ENCODE peak calls at places on chromosomes 6 and 20, in five cellular contexts. One of them, this sample, is unnamed.

GRCh38 chr20:23397961-23398360 is 23.3 kb downstream of the NAPB start:
- DNase-seq in K562: no peak
- DNase-seq in HepG2: no peak
- DNase-seq in GM12878: no peak
- DNase-seq in WTC11: no peak
- DNase-seq in this sample: no peak

GRCh38 chr20:36754656-36755222 is 8.8 kb upstream of the NDRG3 start:
- DNase-seq in K562: peak; percentile 67
- DNase-seq in HepG2: peak; percentile 84
- DNase-seq in GM12878: no peak
- DNase-seq in WTC11: peak; percentile 54
- DNase-seq in this sample: peak; percentile 76

GRCh38 chr20:35954907-35955251 is 577 bp upstream of the SCAND1 start:
- DNase-seq in K562: no peak
- DNase-seq in HepG2: peak; percentile 58
- DNase-seq in GM12878: no peak
- DNase-seq in WTC11: no peak
- DNase-seq in this sample: no peak

GRCh38 chr6:161486326-161486725 is 212.5 kb upstream of the AGPAT4 start:
- DNase-seq in K562: no peak
- DNase-seq in HepG2: no peak
- DNase-seq in GM12878: no peak
- DNase-seq in WTC11: no peak
- DNase-seq in this sample: peak; percentile 64

GRCh38 chr6:138509371-138509770 is 10.1 kb upstream of the NHSL1 start:
- DNase-seq in K562: peak; percentile 16
- DNase-seq in HepG2: peak; percentile 71
- DNase-seq in GM12878: no peak
- DNase-seq in WTC11: peak; percentile 43
- DNase-seq in this sample: peak; percentile 62

GRCh38 chr6:87105823-87106222 is 10.9 kb upstream of the CGA start:
- DNase-seq in K562: no peak
- DNase-seq in HepG2: no peak
- DNase-seq in GM12878: no peak
- DNase-seq in WTC11: no peak
- DNase-seq in this sample: no peak

GRCh38 chr6:107956586-107957164 is 1.3 kb downstream of the SEC63 start:
- DNase-seq in K562: no peak
- DNase-seq in HepG2: no peak
- DNase-seq in GM12878: no peak
- DNase-seq in WTC11: no peak
- DNase-seq in this sample: no peak

GRCh38 chr6:39128832-39129231 is 13.8 kb upstream of the SAYSD1 start:
- DNase-seq in K562: no peak
- DNase-seq in HepG2: no peak
- DNase-seq in GM12878: no peak
- DNase-seq in WTC11: no peak
- DNase-seq in this sample: no peak

GRCh38 chr6:24524801-24525200 is 30.0 kb downstream of the ALDH5A1 start:
- DNase-seq in K562: no peak
- DNase-seq in HepG2: peak; percentile 33
- DNase-seq in GM12878: no peak
- DNase-seq in WTC11: peak; percentile 19
- DNase-seq in this sample: peak; percentile 58

GRCh38 chr20:47181056-47181862 is 175.2 kb downstream of the ZMYND8 start:
- DNase-seq in K562: peak; percentile 66
- DNase-seq in HepG2: peak; percentile 92
- DNase-seq in GM12878: no peak
- DNase-seq in WTC11: peak; percentile 38
- DNase-seq in this sample: peak; percentile 92

GRCh38 chr6:145633981-145634627 is 101.2 kb downstream of the EPM2A start:
- DNase-seq in K562: peak; percentile 84
- DNase-seq in HepG2: peak; percentile 75
- DNase-seq in GM12878: peak; percentile 27
- DNase-seq in WTC11: peak; percentile 93
- DNase-seq in this sample: peak; percentile 36

GRCh38 chr6:153218184-153218792 is 87.2 kb upstream of the RGS17 start:
- DNase-seq in K562: no peak
- DNase-seq in HepG2: no peak
- DNase-seq in GM12878: no peak
- DNase-seq in WTC11: no peak
- DNase-seq in this sample: no peak

GRCh38 chr20:31663838-31664695 is 26.4 kb downstream of the COX4I2 start:
- DNase-seq in K562: no peak
- DNase-seq in HepG2: peak; percentile 97
- DNase-seq in GM12878: no peak
- DNase-seq in WTC11: no peak
- DNase-seq in this sample: no peak

GRCh38 chr20:48607544-48607865 is 220.3 kb downstream of the PREX1 start:
- DNase-seq in K562: no peak
- DNase-seq in HepG2: no peak
- DNase-seq in GM12878: no peak
- DNase-seq in WTC11: no peak
- DNase-seq in this sample: no peak

GRCh38 chr6:26187981-26188635 is 100.9 kb downstream of the HFE start:
- DNase-seq in K562: peak; percentile 54
- DNase-seq in HepG2: peak; percentile 76
- DNase-seq in GM12878: no peak
- DNase-seq in WTC11: no peak
- DNase-seq in this sample: no peak

GRCh38 chr6:111759836-111760785 is 113.1 kb downstream of the FYN start:
- DNase-seq in K562: no peak
- DNase-seq in HepG2: no peak
- DNase-seq in GM12878: no peak
- DNase-seq in WTC11: no peak
- DNase-seq in this sample: no peak

GRCh38 chr6:157840776-157841175 is 17.7 kb downstream of the SNX9 start:
- DNase-seq in K562: no peak
- DNase-seq in HepG2: no peak
- DNase-seq in GM12878: no peak
- DNase-seq in WTC11: no peak
- DNase-seq in this sample: peak; percentile 10

GRCh38 chr6:161292145-161292544 is 18.3 kb upstream of the AGPAT4 start:
- DNase-seq in K562: no peak
- DNase-seq in HepG2: no peak
- DNase-seq in GM12878: no peak
- DNase-seq in WTC11: peak; percentile 28
- DNase-seq in this sample: no peak

GRCh38 chr20:23415958-23416583 is 5.2 kb downstream of the NAPB start:
- DNase-seq in K562: no peak
- DNase-seq in HepG2: no peak
- DNase-seq in GM12878: no peak
- DNase-seq in WTC11: no peak
- DNase-seq in this sample: no peak

GRCh38 chr20:24746351-24746685 is 202.8 kb upstream of the CST7 start:
- DNase-seq in K562: no peak
- DNase-seq in HepG2: no peak
- DNase-seq in GM12878: no peak
- DNase-seq in WTC11: peak; percentile 22
- DNase-seq in this sample: peak; percentile 90

GRCh38 chr20:47493175-47493953 is 8.3 kb upstream of the NCOA3 start:
- DNase-seq in K562: peak; percentile 58
- DNase-seq in HepG2: peak; percentile 93
- DNase-seq in GM12878: no peak
- DNase-seq in WTC11: no peak
- DNase-seq in this sample: peak; percentile 37

GRCh38 chr20:21396045-21396893 is 1.1 kb downstream of the NKX2-4 start:
- DNase-seq in K562: no peak
- DNase-seq in HepG2: no peak
- DNase-seq in GM12878: no peak
- DNase-seq in WTC11: peak; percentile 37
- DNase-seq in this sample: no peak

GRCh38 chr20:44969320-44969879 is 3.1 kb downstream of the STK4 start:
- DNase-seq in K562: no peak
- DNase-seq in HepG2: no peak
- DNase-seq in GM12878: no peak
- DNase-seq in WTC11: no peak
- DNase-seq in this sample: no peak

GRCh38 chr20:47956261-47956995 is 171.1 kb upstream of the SULF2 start:
- DNase-seq in K562: no peak
- DNase-seq in HepG2: no peak
- DNase-seq in GM12878: no peak
- DNase-seq in WTC11: no peak
- DNase-seq in this sample: no peak

GRCh38 chr20:36742558-36742957 is 3.3 kb downstream of the NDRG3 start:
- DNase-seq in K562: no peak
- DNase-seq in HepG2: no peak
- DNase-seq in GM12878: no peak
- DNase-seq in WTC11: no peak
- DNase-seq in this sample: no peak

GRCh38 chr6:119285908-119286625 is 63.5 kb downstream of the MAN1A1 start:
- DNase-seq in K562: no peak
- DNase-seq in HepG2: no peak
- DNase-seq in GM12878: no peak
- DNase-seq in WTC11: no peak
- DNase-seq in this sample: no peak

GRCh38 chr20:24987244-24987643 is 5.3 kb downstream of the APMAP start:
- DNase-seq in K562: no peak
- DNase-seq in HepG2: peak; percentile 83
- DNase-seq in GM12878: no peak
- DNase-seq in WTC11: no peak
- DNase-seq in this sample: no peak

GRCh38 chr20:61757678-61758555 is 307.8 kb downstream of the TAF4 start:
- DNase-seq in K562: no peak
- DNase-seq in HepG2: no peak
- DNase-seq in GM12878: no peak
- DNase-seq in WTC11: no peak
- DNase-seq in this sample: no peak

GRCh38 chr6:137927777-137928218 is 60.7 kb downstream of the TNFAIP3 start:
- DNase-seq in K562: no peak
- DNase-seq in HepG2: no peak
- DNase-seq in GM12878: peak; percentile 99
- DNase-seq in WTC11: no peak
- DNase-seq in this sample: no peak

GRCh38 chr20:36645998-36646397 is at the start of gene SLA2:
- DNase-seq in K562: no peak
- DNase-seq in HepG2: no peak
- DNase-seq in GM12878: no peak
- DNase-seq in WTC11: no peak
- DNase-seq in this sample: no peak

GRCh38 chr6:47016236-47016635 is 25.9 kb downstream of the ADGRF1 start:
- DNase-seq in K562: no peak
- DNase-seq in HepG2: no peak
- DNase-seq in GM12878: no peak
- DNase-seq in WTC11: no peak
- DNase-seq in this sample: no peak

GRCh38 chr20:49693435-49694171 is 20.1 kb downstream of the B4GALT5 start:
- DNase-seq in K562: no peak
- DNase-seq in HepG2: no peak
- DNase-seq in GM12878: no peak
- DNase-seq in WTC11: no peak
- DNase-seq in this sample: no peak

GRCh38 chr6:151493495-151494234 is at the start of gene CCDC170:
- DNase-seq in K562: no peak
- DNase-seq in HepG2: peak; percentile 61
- DNase-seq in GM12878: no peak
- DNase-seq in WTC11: peak; percentile 70
- DNase-seq in this sample: peak; percentile 25

GRCh38 chr20:41746635-41747034 is 128.5 kb upstream of the CHD6 start:
- DNase-seq in K562: no peak
- DNase-seq in HepG2: no peak
- DNase-seq in GM12878: no peak
- DNase-seq in WTC11: no peak
- DNase-seq in this sample: no peak

GRCh38 chr20:39822667-39823066 is 860.5 kb downstream of the DHX35 start:
- DNase-seq in K562: no peak
- DNase-seq in HepG2: no peak
- DNase-seq in GM12878: no peak
- DNase-seq in WTC11: no peak
- DNase-seq in this sample: no peak

GRCh38 chr6:499617-500016 is 108.1 kb downstream of the IRF4 start:
- DNase-seq in K562: no peak
- DNase-seq in HepG2: no peak
- DNase-seq in GM12878: no peak
- DNase-seq in WTC11: no peak
- DNase-seq in this sample: no peak

DNA sequence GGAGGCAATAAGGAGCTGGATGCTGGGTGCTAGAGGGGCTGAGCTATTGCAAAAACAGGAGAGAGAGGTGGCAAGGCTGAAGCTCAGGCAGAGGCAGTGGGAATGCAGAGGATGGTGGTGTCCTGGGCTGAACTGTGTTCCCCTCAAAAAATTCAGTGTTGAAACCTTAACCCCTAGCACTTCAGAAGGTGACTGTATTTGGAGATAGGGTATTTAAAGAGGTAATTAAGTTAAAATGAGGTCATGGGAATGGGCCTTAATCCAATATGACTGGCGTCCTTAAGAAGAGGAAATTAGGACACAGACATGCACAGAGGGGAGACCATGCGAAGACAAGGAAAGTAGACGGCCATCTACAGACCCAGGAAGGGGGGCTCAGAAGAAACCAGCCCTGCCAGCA is 11.5 kb upstream of the MMP9 start:
- DNase-seq in K562: no peak
- DNase-seq in HepG2: no peak
- DNase-seq in GM12878: no peak
- DNase-seq in WTC11: no peak
- DNase-seq in this sample: no peak
- TF ChIP-seq ESRRA in K562: no peak
- TF ChIP-seq ESRRA in HepG2: no peak
- TF ChIP-seq ESRRA in GM12878: no peak
- TF ChIP-seq ESRRA in WTC11: no peak
- TF ChIP-seq ESRRA in this sample: no peak

GRCh38 chr6:123393333-123393732 is 243.4 kb downstream of the TRDN start:
- DNase-seq in K562: no peak
- DNase-seq in HepG2: peak; percentile 6
- DNase-seq in GM12878: no peak
- DNase-seq in WTC11: no peak
- DNase-seq in this sample: peak; percentile 5
- TF ChIP-seq ESRRA in K562: no peak
- TF ChIP-seq ESRRA in HepG2: no peak
- TF ChIP-seq ESRRA in GM12878: no peak
- TF ChIP-seq ESRRA in WTC11: no peak
- TF ChIP-seq ESRRA in this sample: no peak

GRCh38 chr6:10968776-10969175 is 75.3 kb downstream of the ELOVL2 start:
- DNase-seq in K562: no peak
- DNase-seq in HepG2: no peak
- DNase-seq in GM12878: no peak
- DNase-seq in WTC11: no peak
- DNase-seq in this sample: no peak
- TF ChIP-seq ESRRA in K562: no peak
- TF ChIP-seq ESRRA in HepG2: no peak
- TF ChIP-seq ESRRA in GM12878: no peak
- TF ChIP-seq ESRRA in WTC11: no peak
- TF ChIP-seq ESRRA in this sample: no peak

DNA sequence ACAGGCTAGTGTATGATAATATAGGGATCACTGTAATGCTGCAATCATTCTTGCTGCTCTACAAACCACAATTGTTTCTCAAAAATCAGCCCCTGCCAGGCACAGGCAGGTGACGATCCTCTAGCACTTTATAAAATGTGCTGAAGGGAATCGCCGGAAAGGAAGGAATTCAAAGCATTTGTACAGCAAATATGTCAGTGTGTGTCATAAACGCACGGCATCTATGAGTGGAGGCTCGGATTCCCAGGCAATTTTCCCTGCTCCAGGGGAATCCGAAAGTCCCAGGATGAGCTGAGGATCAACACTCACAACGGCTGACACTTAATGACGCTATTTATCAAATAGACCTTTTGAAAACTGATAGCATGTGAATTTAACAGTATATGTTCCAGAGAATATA is 1.5 kb downstream of the PHACTR1 start:
- DNase-seq in K562: no peak
- DNase-seq in HepG2: peak; percentile 31
- DNase-seq in GM12878: no peak
- DNase-seq in WTC11: no peak
- DNase-seq in this sample: peak; percentile 4
- TF ChIP-seq ESRRA in K562: no peak
- TF ChIP-seq ESRRA in HepG2: no peak
- TF ChIP-seq ESRRA in GM12878: no peak
- TF ChIP-seq ESRRA in WTC11: no peak
- TF ChIP-seq ESRRA in this sample: no peak